ENCODE peak calls at places on chromosomes 6 and 20, in nine cellular contexts. V is RKO; N is activated naive CD8-positive, alpha-beta T cell treated with anti-CD3 and anti-CD28 coated beads, Interleukin-2, amount 50 U/mL, for 24 hours; F is stimulated activated CD4-positive, alpha-beta T cell treated with anti-CD3 and anti-CD28 coated beads, Interleukin-15, amount 100 ng/mL, for 24 hours; O is GM19239; P is NCI-H226; T is B cell; E is fibroblast of mammary gland; L is transverse colon. A is an unnamed sample.

GRCh38 chr20:8790442-8791074 is 278.3 kb upstream of the PLCB4 start:
- DNase-seq in V (peak), N (peak), F (peak), O (peak), P (peak), T (peak), E (peak), L (peak), A (peak)

GRCh38 chr20:56400001-56400640 is 7.7 kb downstream of the CSTF1 start:
- DNase-seq in V (peak), N (peak), F (peak), O (no peak), P (peak), T (peak), E (peak), L (peak), A (peak)

GRCh38 chr6:82097676-82098075 is 149.9 kb downstream of the IBTK start:
- DNase-seq in V (no peak), N (no peak), F (no peak), O (no peak), P (no peak), T (no peak), E (no peak), L (no peak), A (no peak)

GRCh38 chr6:33740794-33741193 is 5.9 kb downstream of the IP6K3 start:
- DNase-seq in V (no peak), N (no peak), F (no peak), O (no peak), P (no peak), T (no peak), E (no peak), L (no peak), A (no peak)

GRCh38 chr20:24634855-24635254 is 165.4 kb downstream of the SYNDIG1 start:
- DNase-seq in V (peak), N (no peak), F (no peak), O (no peak), P (peak), T (no peak), E (peak), L (no peak), A (no peak)

GRCh38 chr6:168004023-168004422 is 6.6 kb downstream of the KIF25 start:
- DNase-seq in V (no peak), N (no peak), F (no peak), O (no peak), P (no peak), T (no peak), E (no peak), L (no peak), A (no peak)

GRCh38 chr20:310645-311044 is 13.3 kb downstream of the ZCCHC3 start:
- DNase-seq in V (no peak), N (no peak), F (no peak), O (no peak), P (no peak), T (no peak), E (no peak), L (no peak), A (no peak)

GRCh38 chr20:20370087-20370575 is 2.2 kb downstream of the INSM1 start:
- DNase-seq in V (no peak), N (no peak), F (no peak), O (no peak), P (no peak), T (no peak), E (peak), L (no peak), A (no peak)

GRCh38 chr6:11436508-11437096 is 100.9 kb upstream of the TMEM170B start:
- DNase-seq in V (no peak), N (no peak), F (no peak), O (no peak), P (no peak), T (no peak), E (no peak), L (no peak), A (no peak)

GRCh38 chr6:39776581-39776980 is 15.6 kb upstream of the DAAM2 start:
- DNase-seq in V (no peak), N (no peak), F (no peak), O (no peak), P (no peak), T (no peak), E (no peak), L (no peak), A (no peak)

GRCh38 chr6:28693751-28694443 is 168.2 kb downstream of the GPX5 start:
- DNase-seq in V (no peak), N (no peak), F (no peak), O (no peak), P (no peak), T (no peak), E (no peak), L (no peak), A (no peak)

GRCh38 chr20:3681352-3681930 is 369 bp downstream of the ADAM33 start:
- DNase-seq in V (no peak), N (no peak), F (no peak), O (no peak), P (no peak), T (no peak), E (no peak), L (no peak), A (no peak)

GRCh38 chr6:121823437-121823851 is 388.0 kb downstream of the GJA1 start:
- DNase-seq in V (no peak), N (no peak), F (no peak), O (no peak), P (peak), T (no peak), E (peak), L (no peak), A (no peak)

GRCh38 chr6:154341326-154341725 is 15.3 kb downstream of the IPCEF1 start:
- DNase-seq in V (no peak), N (no peak), F (no peak), O (no peak), P (peak), T (no peak), E (no peak), L (no peak), A (no peak)

GRCh38 chr6:166688286-166688685 is 61.2 kb upstream of the RPS6KA2 start:
- DNase-seq in V (no peak), N (no peak), F (no peak), O (no peak), P (no peak), T (no peak), E (no peak), L (no peak), A (no peak)

GRCh38 chr20:53767206-53767924 is 173.7 kb upstream of the ZNF217 start:
- DNase-seq in V (no peak), N (no peak), F (no peak), O (peak), P (no peak), T (no peak), E (no peak), L (no peak), A (no peak)

GRCh38 chr6:159097256-159097655 is 52.5 kb upstream of the TAGAP start:
- DNase-seq in V (no peak), N (peak), F (peak), O (no peak), P (no peak), T (no peak), E (no peak), L (no peak), A (no peak)

GRCh38 chr6:113475392-113475791 is 381.8 kb upstream of the MARCKS start:
- DNase-seq in V (no peak), N (no peak), F (no peak), O (no peak), P (no peak), T (no peak), E (no peak), L (no peak), A (no peak)

GRCh38 chr6:149379977-149380376 is 20.1 kb upstream of the SUMO4 start:
- DNase-seq in V (no peak), N (no peak), F (no peak), O (no peak), P (no peak), T (no peak), E (no peak), L (no peak), A (no peak)

GRCh38 chr20:4154958-4155411 is 139.6 kb upstream of the RNF24 start:
- DNase-seq in V (no peak), N (no peak), F (no peak), O (no peak), P (no peak), T (no peak), E (no peak), L (peak), A (no peak)

GRCh38 chr6:11423072-11423471 is 114.5 kb upstream of the TMEM170B start:
- DNase-seq in V (peak), N (no peak), F (no peak), O (no peak), P (no peak), T (no peak), E (peak), L (no peak), A (no peak)

GRCh38 chr6:140923048-140923447 is 1209.7 kb upstream of the GJE1 start:
- DNase-seq in V (no peak), N (no peak), F (no peak), O (no peak), P (no peak), T (no peak), E (peak), L (no peak), A (no peak)

GRCh38 chr6:150981095-150981494 is 115.6 kb downstream of the MTHFD1L start:
- DNase-seq in V (no peak), N (no peak), F (no peak), O (no peak), P (no peak), T (peak), E (no peak), L (no peak), A (no peak)

GRCh38 chr6:157688960-157689599 is 134.0 kb upstream of the SNX9 start:
- DNase-seq in V (no peak), N (no peak), F (no peak), O (no peak), P (no peak), T (no peak), E (no peak), L (peak), A (no peak)

GRCh38 chr6:121959501-121959900 is 440.0 kb upstream of the HSF2 start:
- DNase-seq in V (no peak), N (no peak), F (no peak), O (no peak), P (no peak), T (no peak), E (no peak), L (no peak), A (no peak)

GRCh38 chr6:43764767-43765166 is 5.2 kb upstream of the VEGFA start:
- DNase-seq in V (no peak), N (no peak), F (no peak), O (no peak), P (no peak), T (no peak), E (no peak), L (no peak), A (no peak)

GRCh38 chr6:72035483-72035882 is 149.1 kb downstream of the RIMS1 start:
- DNase-seq in V (no peak), N (no peak), F (no peak), O (no peak), P (no peak), T (no peak), E (no peak), L (no peak), A (no peak)

GRCh38 chr6:14520536-14520935 is 403.0 kb downstream of the CD83 start:
- DNase-seq in V (no peak), N (no peak), F (no peak), O (no peak), P (no peak), T (no peak), E (no peak), L (no peak), A (no peak)

GRCh38 chr6:164757451-164757850 is 552.0 kb downstream of the C6orf118 start:
- DNase-seq in V (no peak), N (no peak), F (no peak), O (no peak), P (no peak), T (no peak), E (no peak), L (no peak), A (no peak)